ENCODE peak calls at places on chromosome 9, in four cellular contexts. Q, H, E and U are unnamed samples.

GRCh38 chr9:12819436-12820185 is 44.8 kb downstream of the LURAP1L start:
- DNase-seq in Q (peak; percentile 99), H (no peak), E (no peak), U (no peak)

GRCh38 chr9:77450093-77450475 is 198.0 kb downstream of the GNA14 start:
- DNase-seq in Q (no peak), H (no peak), E (no peak), U (no peak)

GRCh38 chr9:34046784-34047379 is 1.8 kb downstream of the UBAP2 start:
- DNase-seq in Q (peak; percentile 40), H (no peak), E (no peak), U (no peak)

GRCh38 chr9:109401169-109401989 is 80.5 kb upstream of the EPB41L4B start:
- DNase-seq in Q (peak; percentile 79), H (no peak), E (peak; percentile 51), U (no peak)

GRCh38 chr9:35415769-35416427 is 74.0 kb upstream of the RUSC2 start:
- DNase-seq in Q (peak; percentile 1), H (no peak), E (no peak), U (no peak)

GRCh38 chr9:83385317-83385716 is 152.9 kb downstream of the FRMD3 start:
- DNase-seq in Q (no peak), H (no peak), E (no peak), U (no peak)

GRCh38 chr9:90343360-90343759 is 299.3 kb downstream of the DIRAS2 start:
- DNase-seq in Q (no peak), H (no peak), E (no peak), U (no peak)

GRCh38 chr9:123423036-123423640 is 67.1 kb downstream of the CRB2 start:
- DNase-seq in Q (no peak), H (no peak), E (no peak), U (no peak)

GRCh38 chr9:134407123-134407779 is 81.0 kb downstream of the RXRA start:
- DNase-seq in Q (peak; percentile 88), H (peak; percentile 84), E (peak; percentile 80), U (peak; percentile 67)

GRCh38 chr9:21357479-21358290 is 7.0 kb upstream of the IFNA6 start:
- DNase-seq in Q (peak; percentile 30), H (no peak), E (no peak), U (no peak)

GRCh38 chr9:99822096-99822595 is 461 bp downstream of the NR4A3 start:
- DNase-seq in Q (no peak), H (peak; percentile 53), E (no peak), U (no peak)

GRCh38 chr9:135565141-135565628 is 3.6 kb downstream of the PAEP start:
- DNase-seq in Q (no peak), H (no peak), E (no peak), U (no peak)

GRCh38 chr9:109198736-109199384 is 31.8 kb upstream of the FRRS1L start:
- DNase-seq in Q (peak; percentile 30), H (no peak), E (no peak), U (no peak)

GRCh38 chr9:133976888-133977287 is 15.2 kb downstream of the VAV2 start:
- DNase-seq in Q (no peak), H (no peak), E (no peak), U (no peak)

GRCh38 chr9:68560131-68560844 is 19.6 kb upstream of the TMEM252 start:
- DNase-seq in Q (peak; percentile 80), H (no peak), E (peak; percentile 58), U (no peak)

GRCh38 chr9:92325991-92326500 is 293 bp downstream of the CENPP start:
- DNase-seq in Q (peak; percentile 74), H (no peak), E (no peak), U (no peak)

GRCh38 chr9:114098021-114098659 is 952 bp downstream of the KIF12 start:
- DNase-seq in Q (no peak), H (no peak), E (peak; percentile 14), U (no peak)

GRCh38 chr9:118362123-118362522 is 657.9 kb downstream of the TLR4 start:
- DNase-seq in Q (no peak), H (no peak), E (no peak), U (no peak)

GRCh38 chr9:134291961-134292871 is 34.0 kb upstream of the RXRA start:
- DNase-seq in Q (no peak), H (no peak), E (no peak), U (no peak)

GRCh38 chr9:114603183-114603582 is 7.9 kb upstream of the TMEM268 start:
- DNase-seq in Q (no peak), H (no peak), E (no peak), U (no peak)

GRCh38 chr9:78365979-78366697 is 69.2 kb downstream of the PSAT1 start:
- DNase-seq in Q (peak; percentile 34), H (no peak), E (no peak), U (no peak)

GRCh38 chr9:116355153-116355827 is 201.7 kb downstream of the PAPPA start:
- DNase-seq in Q (peak; percentile 87), H (no peak), E (no peak), U (no peak)

GRCh38 chr9:70609542-70610286 is 195.3 kb upstream of the KLF9 start:
- DNase-seq in Q (no peak), H (no peak), E (no peak), U (no peak)

GRCh38 chr9:124259273-124260078 is 1.7 kb downstream of the NEK6 start:
- DNase-seq in Q (no peak), H (peak; percentile 51), E (no peak), U (peak; percentile 51)